ENCODE peak calls at places on chromosomes 13 and 19, in nine cellular contexts. G, M, Q, U, S, F, L, A and Z are unnamed samples.

GRCh38 chr19:46428278-46429141 is at the start of gene PNMA8C:
- DNase-seq in S (peak), F (peak), L (no peak), M (no peak), A (peak), Q (peak), G (no peak), U (peak), Z (no peak)

GRCh38 chr19:47350599-47350998 is 1.5 kb downstream of the DHX34 start:
- DNase-seq in L (no peak), F (no peak), M (no peak), G (no peak), U (no peak), S (no peak), A (no peak), Q (no peak), Z (no peak)

GRCh38 chr19:48806518-48806817 is 4.4 kb downstream of the BCAT2 start:
- DNase-seq in G (no peak), U (peak), A (no peak), L (no peak), M (no peak), Q (no peak), S (no peak), F (peak), Z (no peak)

GRCh38 chr19:21314676-21315075 is 14.5 kb downstream of the ZNF708 start:
- DNase-seq in U (no peak), Q (peak), L (no peak), F (no peak), S (peak), G (no peak), M (no peak), A (peak), Z (no peak)

GRCh38 chr19:14943601-14944000 is 2.3 kb downstream of the OR7C2 start:
- DNase-seq in G (no peak), S (no peak), Q (no peak), F (no peak), A (peak), L (no peak), M (no peak), U (no peak), Z (no peak)

GRCh38 chr13:45630791-45631190 is 15.3 kb upstream of the ERICH6B start:
- DNase-seq in L (no peak), F (no peak), U (no peak), M (no peak), G (no peak), S (no peak), A (no peak), Q (no peak), Z (no peak)

GRCh38 chr13:89052699-89053098 is 1381.5 kb downstream of the SLITRK5 start:
- DNase-seq in Q (no peak), F (no peak), A (no peak), U (no peak), M (no peak), G (no peak), S (no peak), L (no peak), Z (no peak)

GRCh38 chr13:39250440-39250839 is 212.2 kb downstream of the NHLRC3 start:
- DNase-seq in Q (no peak), S (no peak), G (no peak), F (no peak), M (no peak), U (no peak), L (no peak), A (no peak), Z (no peak)

GRCh38 chr19:14413765-14414171 is 5.4 kb downstream of the DDX39A start:
- DNase-seq in L (no peak), U (no peak), S (peak), M (no peak), G (no peak), A (peak), F (no peak), Q (peak), Z (peak)

GRCh38 chr13:75704942-75705320 is 68.8 kb downstream of the LMO7 start:
- DNase-seq in U (no peak), F (no peak), M (no peak), A (no peak), Q (peak), S (no peak), G (no peak), L (no peak), Z (no peak)

GRCh38 chr13:76656496-76656895 is 229.7 kb downstream of the KCTD12 start:
- DNase-seq in G (no peak), S (no peak), M (no peak), F (no peak), U (no peak), Q (no peak), A (no peak), L (no peak), Z (no peak)

GRCh38 chr19:38734426-38735256 is 9.6 kb downstream of the CAPN12 start:
- DNase-seq in G (no peak), M (no peak), S (no peak), L (no peak), A (peak), U (no peak), Q (no peak), F (no peak), Z (no peak)

GRCh38 chr19:7381073-7381390 is 32.3 kb downstream of the ARHGEF18 start:
- DNase-seq in U (no peak), Q (no peak), S (no peak), L (no peak), M (no peak), G (no peak), F (no peak), A (no peak), Z (no peak)

GRCh38 chr13:46168818-46169217 is 13.2 kb downstream of the LCP1 start:
- DNase-seq in L (no peak), M (no peak), A (no peak), S (no peak), G (no peak), F (no peak), Q (no peak), U (no peak), Z (no peak)

GRCh38 chr19:6705931-6706632 is 14.4 kb downstream of the C3 start:
- DNase-seq in G (no peak), L (no peak), M (no peak), U (no peak), Q (no peak), F (no peak), A (no peak), S (no peak), Z (no peak)

GRCh38 chr19:9913237-9914000 is 22.9 kb downstream of the OLFM2 start:
- DNase-seq in L (no peak), U (no peak), F (no peak), G (no peak), A (no peak), M (no peak), Q (no peak), S (no peak), Z (no peak)

GRCh38 chr19:4115818-4116385 is 8.0 kb downstream of the MAP2K2 start:
- DNase-seq in S (no peak), F (no peak), L (no peak), M (no peak), U (no peak), A (no peak), Q (no peak), G (no peak), Z (no peak)

GRCh38 chr19:21396893-21397572 is at the start of gene ZNF493:
- DNase-seq in U (peak), F (peak), A (peak), M (peak), L (peak), G (peak), Q (peak), S (peak), Z (peak)

GRCh38 chr19:19672816-19673215 is 4.2 kb downstream of the ZNF101 start:
- DNase-seq in G (no peak), A (no peak), L (no peak), Q (no peak), S (no peak), F (no peak), M (no peak), U (no peak), Z (no peak)

GRCh38 chr19:900302-901111 is 7.2 kb downstream of the RNU6-9 start:
- DNase-seq in Q (no peak), G (no peak), U (no peak), A (no peak), F (no peak), M (no peak), L (no peak), S (no peak), Z (no peak)

GRCh38 chr19:52778811-52779210 is 7.8 kb downstream of the ZNF600 start:
- DNase-seq in F (peak), U (no peak), S (peak), A (peak), G (no peak), L (no peak), M (no peak), Q (no peak), Z (no peak)

GRCh38 chr13:92303428-92303827 is 905.0 kb downstream of the GPC5 start:
- DNase-seq in U (no peak), A (peak), F (peak), S (peak), M (peak), Q (peak), L (no peak), G (no peak), Z (peak)

GRCh38 chr13:44759723-44760360 is 183.7 kb upstream of the TSC22D1 start:
- DNase-seq in G (no peak), Q (no peak), S (peak), A (peak), U (no peak), M (no peak), F (no peak), L (no peak), Z (no peak)

GRCh38 chr19:16180611-16181010 is 4.6 kb upstream of the FAM32A start:
- DNase-seq in Q (peak), S (peak), G (no peak), A (peak), F (peak), L (no peak), U (no peak), M (no peak), Z (no peak)

GRCh38 chr13:40334031-40334430 is 332.4 kb downstream of the FOXO1 start:
- DNase-seq in Q (no peak), S (no peak), A (no peak), U (no peak), F (no peak), M (no peak), G (no peak), L (no peak), Z (no peak)

GRCh38 chr13:75787249-75787940 is 151.3 kb downstream of the LMO7 start:
- DNase-seq in F (peak), G (no peak), L (no peak), S (peak), Q (peak), U (no peak), A (peak), M (no peak), Z (no peak)

GRCh38 chr19:55454787-55455243 is 6.6 kb downstream of the ISOC2 start:
- DNase-seq in A (peak), Q (peak), M (no peak), S (peak), G (no peak), L (no peak), U (no peak), F (no peak), Z (no peak)

GRCh38 chr13:28059214-28059613 is 41.2 kb downstream of the FLT3 start:
- DNase-seq in U (no peak), S (peak), M (no peak), G (no peak), A (peak), Q (peak), L (no peak), F (peak), Z (no peak)

GRCh38 chr19:23823952-23824389 is 65.3 kb upstream of the ZNF681 start:
- DNase-seq in S (no peak), Q (no peak), A (peak), G (no peak), L (no peak), F (no peak), M (no peak), U (no peak), Z (no peak)

GRCh38 chr19:10115392-10116084 is 4.0 kb downstream of the P2RY11 start:
- DNase-seq in M (no peak), Q (no peak), A (no peak), F (no peak), L (no peak), G (no peak), S (no peak), U (no peak), Z (no peak)

GRCh38 chr19:37227996-37228395 is 10.0 kb downstream of the ZNF383 start:
- DNase-seq in F (no peak), U (no peak), L (no peak), A (peak), G (no peak), M (no peak), S (no peak), Q (no peak), Z (no peak)

GRCh38 chr19:38920529-38921419 is 8.8 kb upstream of the CCER2 start:
- DNase-seq in M (no peak), A (no peak), F (no peak), L (no peak), S (no peak), G (no peak), U (no peak), Q (no peak), Z (no peak)

GRCh38 chr19:43806848-43807247 is 4.6 kb upstream of the LYPD5 start:
- DNase-seq in Q (no peak), M (no peak), L (no peak), S (no peak), U (no peak), A (no peak), G (no peak), F (no peak), Z (no peak)

GRCh38 chr19:8578642-8579265 is 1.5 kb upstream of the MYO1F start:
- DNase-seq in A (peak), M (no peak), U (peak), F (peak), L (peak), S (peak), Q (peak), G (no peak), Z (peak)

GRCh38 chr19:8575467-8575997 is 1.7 kb downstream of the MYO1F start:
- DNase-seq in M (no peak), U (no peak), F (peak), L (no peak), Q (peak), A (peak), S (peak), G (no peak), Z (no peak)

GRCh38 chr19:8576273-8576993 is 809 bp downstream of the MYO1F start:
- DNase-seq in F (no peak), M (no peak), L (no peak), S (no peak), G (no peak), U (no peak), A (no peak), Q (no peak), Z (no peak)

GRCh38 chr19:8577247-8577646 is at the start of gene MYO1F:
- DNase-seq in Q (no peak), S (no peak), A (no peak), F (no peak), M (no peak), L (no peak), U (peak), G (no peak), Z (no peak)

GRCh38 chr19:8577741-8578140 is 499 bp upstream of the MYO1F start:
- DNase-seq in U (no peak), M (no peak), Q (no peak), F (no peak), G (no peak), A (no peak), S (no peak), L (no peak), Z (no peak)
- H3K4me3 ChIP-seq in U (no peak), M (no peak), Q (no peak), F (no peak), G (no peak), A (no peak), S (no peak), L (no peak), Z (no peak)

DNA sequence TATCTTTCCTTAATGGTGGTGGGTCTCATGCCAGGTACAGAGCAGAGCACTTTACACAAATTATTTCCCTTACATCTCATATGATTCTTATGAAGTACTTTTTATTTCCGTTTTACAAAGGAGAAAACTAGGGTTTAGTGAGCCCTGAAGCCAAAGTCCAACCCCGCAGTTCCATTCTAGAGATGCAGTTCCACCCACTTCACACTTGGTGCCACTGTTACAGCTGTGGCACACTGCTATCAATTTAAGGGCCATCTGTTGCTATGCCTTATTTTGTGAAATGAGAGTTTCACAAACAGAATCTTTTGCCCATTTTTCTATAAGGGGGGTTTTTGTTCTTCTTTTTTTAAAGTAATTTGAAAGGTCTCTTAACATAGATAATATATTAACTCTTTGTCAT is 12.9 kb downstream of the MIPEP start:
- DNase-seq in G (no peak), M (no peak), Q (peak), A (peak), F (no peak), S (peak), U (no peak), L (no peak), Z (no peak)
- TF ChIP-seq CTCF in G (peak), M (peak), Q (peak), A (peak), F (peak), S (peak), U (peak), L (peak), Z (peak)

GRCh38 chr13:112330479-112331407 is 45.4 kb upstream of the SPACA7 start:
- DNase-seq in A (no peak), L (no peak), Q (no peak), S (no peak), M (no peak), G (no peak), F (no peak), U (no peak), Z (no peak)
- H3K4me3 ChIP-seq in A (no peak), L (no peak), Q (no peak), S (no peak), M (no peak), G (no peak), F (no peak), U (no peak), Z (no peak)

GRCh38 chr19:29941828-29942403 is at the start of gene URI1:
- DNase-seq in A (peak), G (no peak), Q (peak), U (peak), L (peak), S (peak), F (peak), M (peak), Z (peak)
- TF ChIP-seq CTCF in A (no peak), G (no peak), Q (no peak), U (no peak), L (no peak), S (no peak), F (no peak), M (no peak), Z (no peak)